ENCODE peak calls at places on chromosome 5, in six cellular contexts. One of them, this sample, is unnamed.

GRCh38 chr5:168747987-168748777 is 169.0 kb upstream of the PANK3 start:
- DNase-seq in HepG2: peak
- DNase-seq in A549: peak
- DNase-seq in IMR-90: no peak
- DNase-seq in GM12878: no peak
- DNase-seq in K562: peak
- DNase-seq in this sample: peak

GRCh38 chr5:61333351-61334223 is 1.5 kb downstream of the ZSWIM6 start:
- DNase-seq in GM12878: no peak
- DNase-seq in K562: peak
- DNase-seq in HepG2: no peak
- DNase-seq in A549: no peak
- DNase-seq in IMR-90: no peak
- DNase-seq in this sample: no peak

GRCh38 chr5:34020717-34021116 is 12.9 kb upstream of the AMACR start:
- DNase-seq in GM12878: no peak
- DNase-seq in A549: no peak
- DNase-seq in K562: no peak
- DNase-seq in IMR-90: no peak
- DNase-seq in HepG2: no peak
- DNase-seq in this sample: no peak

GRCh38 chr5:151134228-151134627 is 23.4 kb downstream of the ANXA6 start:
- DNase-seq in HepG2: no peak
- DNase-seq in GM12878: no peak
- DNase-seq in K562: no peak
- DNase-seq in A549: no peak
- DNase-seq in IMR-90: no peak
- DNase-seq in this sample: no peak

GRCh38 chr5:179431221-179431620 is 86.0 kb upstream of the ADAMTS2 start:
- DNase-seq in HepG2: no peak
- DNase-seq in IMR-90: no peak
- DNase-seq in A549: no peak
- DNase-seq in K562: no peak
- DNase-seq in GM12878: no peak
- DNase-seq in this sample: no peak

GRCh38 chr5:110900829-110901228 is 162.0 kb downstream of the SLC25A46 start:
- DNase-seq in IMR-90: peak
- DNase-seq in K562: no peak
- DNase-seq in A549: peak
- DNase-seq in GM12878: no peak
- DNase-seq in HepG2: no peak
- DNase-seq in this sample: no peak

GRCh38 chr5:4233671-4234070 is 638.0 kb downstream of the IRX1 start:
- DNase-seq in IMR-90: no peak
- DNase-seq in K562: no peak
- DNase-seq in GM12878: no peak
- DNase-seq in HepG2: no peak
- DNase-seq in A549: no peak
- DNase-seq in this sample: no peak

GRCh38 chr5:55601209-55601618 is 66.5 kb upstream of the PLPP1 start:
- DNase-seq in A549: peak
- DNase-seq in K562: no peak
- DNase-seq in HepG2: peak
- DNase-seq in GM12878: no peak
- DNase-seq in IMR-90: peak
- DNase-seq in this sample: no peak

GRCh38 chr5:2482778-2483177 is 268.7 kb downstream of the IRX2 start:
- DNase-seq in GM12878: no peak
- DNase-seq in HepG2: no peak
- DNase-seq in IMR-90: no peak
- DNase-seq in K562: no peak
- DNase-seq in A549: no peak
- DNase-seq in this sample: no peak

GRCh38 chr5:72018158-72018803 is 89.0 kb upstream of the MAP1B start:
- DNase-seq in K562: peak
- DNase-seq in HepG2: peak
- DNase-seq in IMR-90: peak
- DNase-seq in GM12878: peak
- DNase-seq in A549: peak
- DNase-seq in this sample: peak

GRCh38 chr5:10691826-10692785 is 68.9 kb downstream of the DAP start:
- DNase-seq in IMR-90: peak
- DNase-seq in GM12878: no peak
- DNase-seq in K562: no peak
- DNase-seq in HepG2: no peak
- DNase-seq in A549: no peak
- DNase-seq in this sample: no peak

GRCh38 chr5:130963798-130964197 is 201.3 kb downstream of the HINT1 start:
- DNase-seq in IMR-90: no peak
- DNase-seq in K562: no peak
- DNase-seq in GM12878: no peak
- DNase-seq in A549: no peak
- DNase-seq in HepG2: no peak
- DNase-seq in this sample: no peak

GRCh38 chr5:29079771-29080170 is 2041.4 kb upstream of the CDH9 start:
- DNase-seq in A549: peak
- DNase-seq in K562: peak
- DNase-seq in IMR-90: no peak
- DNase-seq in HepG2: no peak
- DNase-seq in GM12878: no peak
- DNase-seq in this sample: peak

GRCh38 chr5:6780802-6781391 is 67.7 kb downstream of the TENT4A start:
- DNase-seq in A549: peak
- DNase-seq in K562: peak
- DNase-seq in GM12878: no peak
- DNase-seq in IMR-90: no peak
- DNase-seq in HepG2: peak
- DNase-seq in this sample: peak

GRCh38 chr5:150647275-150648251 is 7.1 kb downstream of the SYNPO start:
- DNase-seq in IMR-90: no peak
- DNase-seq in A549: no peak
- DNase-seq in GM12878: no peak
- DNase-seq in HepG2: no peak
- DNase-seq in K562: no peak
- DNase-seq in this sample: no peak

GRCh38 chr5:75337366-75338021 is 474 bp downstream of the HMGCR start:
- DNase-seq in HepG2: no peak
- DNase-seq in IMR-90: no peak
- DNase-seq in K562: peak
- DNase-seq in GM12878: no peak
- DNase-seq in A549: peak
- DNase-seq in this sample: peak

GRCh38 chr5:30324083-30324482 is 869.4 kb upstream of the CDH6 start:
- DNase-seq in IMR-90: no peak
- DNase-seq in GM12878: no peak
- DNase-seq in A549: peak
- DNase-seq in K562: no peak
- DNase-seq in HepG2: no peak
- DNase-seq in this sample: no peak

GRCh38 chr5:175752826-175753535 is 95.1 kb downstream of the HRH2 start:
- DNase-seq in K562: no peak
- DNase-seq in HepG2: no peak
- DNase-seq in GM12878: no peak
- DNase-seq in IMR-90: no peak
- DNase-seq in A549: no peak
- DNase-seq in this sample: no peak

GRCh38 chr5:99900302-99900811 is 634.8 kb upstream of the FAM174A start:
- DNase-seq in IMR-90: no peak
- DNase-seq in GM12878: no peak
- DNase-seq in K562: no peak
- DNase-seq in HepG2: no peak
- DNase-seq in A549: peak
- DNase-seq in this sample: peak

GRCh38 chr5:113147088-113147487 is 170.5 kb downstream of the DCP2 start:
- DNase-seq in A549: no peak
- DNase-seq in HepG2: no peak
- DNase-seq in IMR-90: peak
- DNase-seq in GM12878: no peak
- DNase-seq in K562: no peak
- DNase-seq in this sample: no peak

GRCh38 chr5:40355842-40356241 is 323.9 kb upstream of the PTGER4 start:
- DNase-seq in IMR-90: no peak
- DNase-seq in K562: no peak
- DNase-seq in GM12878: no peak
- DNase-seq in A549: no peak
- DNase-seq in HepG2: no peak
- DNase-seq in this sample: no peak

GRCh38 chr5:35136386-35136785 is 88.6 kb upstream of the AGXT2 start:
- DNase-seq in GM12878: no peak
- DNase-seq in IMR-90: peak
- DNase-seq in A549: peak
- DNase-seq in K562: no peak
- DNase-seq in HepG2: no peak
- DNase-seq in this sample: no peak

GRCh38 chr5:141040093-141040762 is 10.9 kb upstream of the PCDHB1 start:
- DNase-seq in A549: peak
- DNase-seq in GM12878: no peak
- DNase-seq in K562: no peak
- DNase-seq in HepG2: no peak
- DNase-seq in IMR-90: no peak
- DNase-seq in this sample: peak

GRCh38 chr5:52811067-52811749 is 23.5 kb downstream of the ITGA1 start:
- DNase-seq in A549: peak
- DNase-seq in GM12878: no peak
- DNase-seq in HepG2: no peak
- DNase-seq in IMR-90: peak
- DNase-seq in K562: no peak
- DNase-seq in this sample: no peak

GRCh38 chr5:83099445-83099844 is 22.1 kb downstream of the XRCC4 start:
- DNase-seq in GM12878: no peak
- DNase-seq in A549: no peak
- DNase-seq in IMR-90: no peak
- DNase-seq in K562: no peak
- DNase-seq in HepG2: peak
- DNase-seq in this sample: no peak

GRCh38 chr5:39194466-39195136 is 24.8 kb downstream of the FYB1 start:
- DNase-seq in GM12878: no peak
- DNase-seq in HepG2: peak
- DNase-seq in K562: peak
- DNase-seq in IMR-90: peak
- DNase-seq in A549: peak
- DNase-seq in this sample: no peak

GRCh38 chr5:42767491-42768105 is 11.0 kb downstream of the CCDC152 start:
- DNase-seq in IMR-90: peak
- DNase-seq in K562: peak
- DNase-seq in A549: peak
- DNase-seq in GM12878: no peak
- DNase-seq in HepG2: peak
- DNase-seq in this sample: peak

GRCh38 chr5:114018178-114018577 is 343.7 kb upstream of the KCNN2 start:
- DNase-seq in GM12878: no peak
- DNase-seq in IMR-90: peak
- DNase-seq in K562: no peak
- DNase-seq in A549: no peak
- DNase-seq in HepG2: peak
- DNase-seq in this sample: peak

GRCh38 chr5:149254506-149254905 is 17.2 kb upstream of the AFAP1L1 start:
- DNase-seq in HepG2: no peak
- DNase-seq in K562: no peak
- DNase-seq in GM12878: no peak
- DNase-seq in IMR-90: peak
- DNase-seq in A549: no peak
- DNase-seq in this sample: no peak

DNA sequence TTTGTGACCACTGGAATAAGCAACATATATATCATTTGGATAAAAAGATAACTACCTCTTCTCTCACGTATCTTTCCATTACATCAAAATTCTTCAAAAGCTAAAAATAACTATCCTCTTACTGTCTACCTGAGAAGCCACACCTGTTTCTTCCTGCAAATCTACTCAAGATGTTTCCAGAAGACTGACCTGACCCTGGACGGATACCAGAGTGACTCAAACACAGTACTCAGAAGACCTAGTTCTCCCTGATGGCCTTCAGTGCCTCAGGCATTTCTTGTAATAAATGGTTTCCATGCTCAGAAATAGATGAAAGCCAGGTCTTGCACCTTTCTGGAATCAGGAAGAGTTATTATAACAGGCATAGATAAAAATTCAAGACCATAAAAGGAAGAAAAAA is 245.9 kb upstream of the PIK3R1 start:
- DNase-seq in A549: no peak
- DNase-seq in IMR-90: no peak
- DNase-seq in GM12878: no peak
- DNase-seq in HepG2: no peak
- DNase-seq in K562: no peak
- DNase-seq in this sample: no peak
- TF ChIP-seq BHLHE40 in A549: no peak
- TF ChIP-seq BHLHE40 in IMR-90: no peak
- TF ChIP-seq BHLHE40 in GM12878: no peak
- TF ChIP-seq BHLHE40 in HepG2: no peak
- TF ChIP-seq BHLHE40 in K562: no peak
- TF ChIP-seq BHLHE40 in this sample: no peak

DNA sequence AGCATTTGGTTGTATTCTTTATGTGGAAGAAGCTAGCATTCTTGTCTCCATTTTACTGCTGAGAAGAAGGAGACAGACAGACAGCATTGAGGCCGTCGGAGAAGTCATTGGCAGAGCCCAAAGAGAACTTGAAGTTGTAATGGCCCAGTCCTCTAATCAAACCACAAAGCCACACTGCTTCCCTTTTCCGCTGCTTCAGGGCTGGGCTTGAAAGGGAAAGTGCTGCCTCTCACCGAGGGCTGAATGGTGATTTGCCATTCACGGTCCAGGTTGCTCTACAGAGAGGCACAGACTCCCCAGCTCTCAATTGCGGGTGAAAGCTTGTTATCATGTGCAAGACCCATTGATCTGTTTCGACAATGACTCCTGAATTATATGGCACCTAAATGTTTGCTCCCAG is 25.6 kb upstream of the POU4F3 start:
- DNase-seq in A549: no peak
- DNase-seq in HepG2: no peak
- DNase-seq in GM12878: no peak
- DNase-seq in K562: no peak
- DNase-seq in IMR-90: no peak
- DNase-seq in this sample: no peak
- TF ChIP-seq BHLHE40 in A549: no peak
- TF ChIP-seq BHLHE40 in HepG2: no peak
- TF ChIP-seq BHLHE40 in GM12878: no peak
- TF ChIP-seq BHLHE40 in K562: no peak
- TF ChIP-seq BHLHE40 in IMR-90: no peak
- TF ChIP-seq BHLHE40 in this sample: no peak

DNA sequence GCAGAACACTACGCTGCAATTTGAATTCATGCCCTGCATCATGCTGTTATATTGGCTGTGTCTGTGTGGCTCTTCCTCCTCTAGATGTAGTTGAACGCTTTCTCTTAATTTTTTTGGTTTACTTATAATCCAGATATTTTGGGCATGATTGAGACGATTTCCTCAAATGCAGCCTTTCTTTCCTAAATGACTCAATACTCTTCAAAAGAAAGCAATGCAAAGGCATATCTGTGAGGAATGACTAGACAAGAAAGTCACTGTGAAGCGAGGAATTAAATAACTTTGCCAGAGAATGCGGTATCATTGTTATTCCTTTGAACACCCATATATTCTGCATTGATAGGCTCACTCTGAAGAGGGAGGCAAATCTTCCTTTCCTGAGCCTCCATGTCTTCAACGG is 152.8 kb downstream of the YIPF5 start:
- DNase-seq in IMR-90: peak
- DNase-seq in HepG2: no peak
- DNase-seq in A549: no peak
- DNase-seq in GM12878: no peak
- DNase-seq in K562: no peak
- DNase-seq in this sample: no peak
- TF ChIP-seq BHLHE40 in IMR-90: no peak
- TF ChIP-seq BHLHE40 in HepG2: no peak
- TF ChIP-seq BHLHE40 in A549: no peak
- TF ChIP-seq BHLHE40 in GM12878: no peak
- TF ChIP-seq BHLHE40 in K562: no peak
- TF ChIP-seq BHLHE40 in this sample: no peak

GRCh38 chr5:138955013-138955660 is 80.0 kb upstream of the LRRTM2 start:
- DNase-seq in K562: no peak
- DNase-seq in HepG2: peak
- DNase-seq in A549: no peak
- DNase-seq in IMR-90: peak
- DNase-seq in GM12878: no peak
- DNase-seq in this sample: no peak
- TF ChIP-seq BHLHE40 in K562: no peak
- TF ChIP-seq BHLHE40 in HepG2: no peak
- TF ChIP-seq BHLHE40 in A549: no peak
- TF ChIP-seq BHLHE40 in IMR-90: no peak
- TF ChIP-seq BHLHE40 in GM12878: no peak
- TF ChIP-seq BHLHE40 in this sample: no peak